ENCODE peak calls at places on chromosome 18, in five cellular contexts. One of them, this sample, is unnamed.

GRCh38 chr18:9824474-9824832 is 61.3 kb upstream of the TXNDC2 start:
- DNase-seq in fibroblast of lung: peak
- DNase-seq in PC-9: no peak
- DNase-seq in OCI-LY7: no peak
- DNase-seq in GM23248: peak
- DNase-seq in this sample: peak

GRCh38 chr18:11752116-11752911 is 63.2 kb downstream of the GNAL start:
- DNase-seq in fibroblast of lung: peak
- DNase-seq in PC-9: no peak
- DNase-seq in OCI-LY7: no peak
- DNase-seq in GM23248: peak
- DNase-seq in this sample: peak

GRCh38 chr18:45255142-45255890 is 360.0 kb upstream of the SLC14A2 start:
- DNase-seq in fibroblast of lung: peak
- DNase-seq in PC-9: no peak
- DNase-seq in OCI-LY7: no peak
- DNase-seq in GM23248: peak
- DNase-seq in this sample: peak

GRCh38 chr18:4236940-4237686 is 218.0 kb downstream of the DLGAP1 start:
- DNase-seq in fibroblast of lung: no peak
- DNase-seq in PC-9: no peak
- DNase-seq in OCI-LY7: no peak
- DNase-seq in GM23248: no peak
- DNase-seq in this sample: no peak

GRCh38 chr18:75279381-75279780 is 68.8 kb downstream of the TSHZ1 start:
- DNase-seq in fibroblast of lung: no peak
- DNase-seq in PC-9: no peak
- DNase-seq in OCI-LY7: no peak
- DNase-seq in GM23248: no peak
- DNase-seq in this sample: no peak

GRCh38 chr18:79395761-79396404 is at the start of gene NFATC1:
- DNase-seq in fibroblast of lung: peak
- DNase-seq in PC-9: no peak
- DNase-seq in OCI-LY7: peak
- DNase-seq in GM23248: peak
- DNase-seq in this sample: peak

GRCh38 chr18:58788971-58789797 is 75.5 kb upstream of the ZNF532 start:
- DNase-seq in fibroblast of lung: peak
- DNase-seq in PC-9: peak
- DNase-seq in OCI-LY7: no peak
- DNase-seq in GM23248: peak
- DNase-seq in this sample: peak

GRCh38 chr18:8084160-8084559 is 517.0 kb downstream of the PTPRM start:
- DNase-seq in fibroblast of lung: peak
- DNase-seq in PC-9: no peak
- DNase-seq in OCI-LY7: peak
- DNase-seq in GM23248: peak
- DNase-seq in this sample: peak

GRCh38 chr18:36688020-36688965 is 140.5 kb downstream of the TPGS2 start:
- DNase-seq in fibroblast of lung: peak
- DNase-seq in PC-9: peak
- DNase-seq in OCI-LY7: peak
- DNase-seq in GM23248: peak
- DNase-seq in this sample: peak

GRCh38 chr18:50711401-50711800 is 108.4 kb downstream of the MRO start:
- DNase-seq in fibroblast of lung: no peak
- DNase-seq in PC-9: no peak
- DNase-seq in OCI-LY7: no peak
- DNase-seq in GM23248: no peak
- DNase-seq in this sample: no peak

GRCh38 chr18:25278415-25278814 is 73.6 kb downstream of the ZNF521 start:
- DNase-seq in fibroblast of lung: peak
- DNase-seq in PC-9: no peak
- DNase-seq in OCI-LY7: no peak
- DNase-seq in GM23248: no peak
- DNase-seq in this sample: peak

GRCh38 chr18:55907352-55908045 is 319.5 kb upstream of the TCF4 start:
- DNase-seq in fibroblast of lung: peak
- DNase-seq in PC-9: no peak
- DNase-seq in OCI-LY7: no peak
- DNase-seq in GM23248: peak
- DNase-seq in this sample: no peak

GRCh38 chr18:69882965-69883668 is 64.6 kb downstream of the CD226 start:
- DNase-seq in fibroblast of lung: no peak
- DNase-seq in PC-9: no peak
- DNase-seq in OCI-LY7: peak
- DNase-seq in GM23248: peak
- DNase-seq in this sample: no peak

GRCh38 chr18:59049726-59050660 is 89.7 kb upstream of the SEC11C start:
- DNase-seq in fibroblast of lung: no peak
- DNase-seq in PC-9: no peak
- DNase-seq in OCI-LY7: no peak
- DNase-seq in GM23248: no peak
- DNase-seq in this sample: no peak

GRCh38 chr18:13366541-13366940 is 148.0 kb downstream of the LDLRAD4 start:
- DNase-seq in fibroblast of lung: no peak
- DNase-seq in PC-9: no peak
- DNase-seq in OCI-LY7: no peak
- DNase-seq in GM23248: no peak
- DNase-seq in this sample: no peak

GRCh38 chr18:11995445-11996189 is 14.3 kb downstream of the IMPA2 start:
- DNase-seq in fibroblast of lung: peak
- DNase-seq in PC-9: peak
- DNase-seq in OCI-LY7: peak
- DNase-seq in GM23248: peak
- DNase-seq in this sample: peak

GRCh38 chr18:68847219-68847860 is 49.5 kb downstream of the CCDC102B start:
- DNase-seq in fibroblast of lung: peak
- DNase-seq in PC-9: peak
- DNase-seq in OCI-LY7: peak
- DNase-seq in GM23248: peak
- DNase-seq in this sample: peak

GRCh38 chr18:35481960-35482366 is 15.8 kb downstream of the INO80C start:
- DNase-seq in fibroblast of lung: no peak
- DNase-seq in PC-9: no peak
- DNase-seq in OCI-LY7: no peak
- DNase-seq in GM23248: no peak
- DNase-seq in this sample: no peak

GRCh38 chr18:69935319-69936190 is 12.1 kb downstream of the CD226 start:
- DNase-seq in fibroblast of lung: no peak
- DNase-seq in PC-9: no peak
- DNase-seq in OCI-LY7: no peak
- DNase-seq in GM23248: peak
- DNase-seq in this sample: no peak

GRCh38 chr18:35490894-35491688 is 6.7 kb downstream of the INO80C start:
- DNase-seq in fibroblast of lung: no peak
- DNase-seq in PC-9: no peak
- DNase-seq in OCI-LY7: no peak
- DNase-seq in GM23248: no peak
- DNase-seq in this sample: no peak

GRCh38 chr18:13242797-13243196 is 24.2 kb downstream of the LDLRAD4 start:
- DNase-seq in fibroblast of lung: no peak
- DNase-seq in PC-9: no peak
- DNase-seq in OCI-LY7: no peak
- DNase-seq in GM23248: no peak
- DNase-seq in this sample: no peak

GRCh38 chr18:58784601-58785137 is 80.0 kb upstream of the ZNF532 start:
- DNase-seq in fibroblast of lung: no peak
- DNase-seq in PC-9: no peak
- DNase-seq in OCI-LY7: no peak
- DNase-seq in GM23248: no peak
- DNase-seq in this sample: peak

GRCh38 chr18:136433-136832 is 21.9 kb upstream of the USP14 start:
- DNase-seq in fibroblast of lung: no peak
- DNase-seq in PC-9: no peak
- DNase-seq in OCI-LY7: peak
- DNase-seq in GM23248: no peak
- DNase-seq in this sample: no peak

GRCh38 chr18:47418746-47419145 is 167.3 kb upstream of the SKOR2 start:
- DNase-seq in fibroblast of lung: no peak
- DNase-seq in PC-9: no peak
- DNase-seq in OCI-LY7: no peak
- DNase-seq in GM23248: peak
- DNase-seq in this sample: peak

GRCh38 chr18:50878345-50879301 is at the start of gene ME2:
- DNase-seq in fibroblast of lung: peak
- DNase-seq in PC-9: peak
- DNase-seq in OCI-LY7: peak
- DNase-seq in GM23248: peak
- DNase-seq in this sample: peak

GRCh38 chr18:58952871-58953270 is 88.2 kb downstream of the ZNF532 start:
- DNase-seq in fibroblast of lung: no peak
- DNase-seq in PC-9: no peak
- DNase-seq in OCI-LY7: no peak
- DNase-seq in GM23248: no peak
- DNase-seq in this sample: no peak

GRCh38 chr18:65750421-65751144 is at the start of gene CDH7:
- DNase-seq in fibroblast of lung: no peak
- DNase-seq in PC-9: no peak
- DNase-seq in OCI-LY7: no peak
- DNase-seq in GM23248: no peak
- DNase-seq in this sample: peak

GRCh38 chr18:7596133-7596532 is 29.0 kb downstream of the PTPRM start:
- DNase-seq in fibroblast of lung: no peak
- DNase-seq in PC-9: no peak
- DNase-seq in OCI-LY7: no peak
- DNase-seq in GM23248: peak
- DNase-seq in this sample: peak

GRCh38 chr18:46364048-46364447 is 259.9 kb downstream of the HAUS1 start:
- DNase-seq in fibroblast of lung: no peak
- DNase-seq in PC-9: no peak
- DNase-seq in OCI-LY7: no peak
- DNase-seq in GM23248: no peak
- DNase-seq in this sample: no peak

GRCh38 chr18:58787750-58788149 is 76.9 kb upstream of the ZNF532 start:
- DNase-seq in fibroblast of lung: no peak
- DNase-seq in PC-9: no peak
- DNase-seq in OCI-LY7: no peak
- DNase-seq in GM23248: no peak
- DNase-seq in this sample: no peak

GRCh38 chr18:26422472-26423162 is 125.7 kb downstream of the KCTD1 start:
- DNase-seq in fibroblast of lung: no peak
- DNase-seq in PC-9: no peak
- DNase-seq in OCI-LY7: no peak
- DNase-seq in GM23248: no peak
- DNase-seq in this sample: no peak
- H2AFZ ChIP-seq in fibroblast of lung: no peak
- H2AFZ ChIP-seq in PC-9: no peak
- H2AFZ ChIP-seq in OCI-LY7: no peak
- H2AFZ ChIP-seq in GM23248: no peak
- H2AFZ ChIP-seq in this sample: no peak

GRCh38 chr18:22043837-22044236 is 125.6 kb upstream of the GATA6 start:
- DNase-seq in fibroblast of lung: no peak
- DNase-seq in PC-9: no peak
- DNase-seq in OCI-LY7: no peak
- DNase-seq in GM23248: no peak
- DNase-seq in this sample: no peak
- H3K27ac ChIP-seq in fibroblast of lung: no peak
- H3K27ac ChIP-seq in PC-9: no peak
- H3K27ac ChIP-seq in OCI-LY7: no peak
- H3K27ac ChIP-seq in GM23248: no peak
- H3K27ac ChIP-seq in this sample: no peak

DNA sequence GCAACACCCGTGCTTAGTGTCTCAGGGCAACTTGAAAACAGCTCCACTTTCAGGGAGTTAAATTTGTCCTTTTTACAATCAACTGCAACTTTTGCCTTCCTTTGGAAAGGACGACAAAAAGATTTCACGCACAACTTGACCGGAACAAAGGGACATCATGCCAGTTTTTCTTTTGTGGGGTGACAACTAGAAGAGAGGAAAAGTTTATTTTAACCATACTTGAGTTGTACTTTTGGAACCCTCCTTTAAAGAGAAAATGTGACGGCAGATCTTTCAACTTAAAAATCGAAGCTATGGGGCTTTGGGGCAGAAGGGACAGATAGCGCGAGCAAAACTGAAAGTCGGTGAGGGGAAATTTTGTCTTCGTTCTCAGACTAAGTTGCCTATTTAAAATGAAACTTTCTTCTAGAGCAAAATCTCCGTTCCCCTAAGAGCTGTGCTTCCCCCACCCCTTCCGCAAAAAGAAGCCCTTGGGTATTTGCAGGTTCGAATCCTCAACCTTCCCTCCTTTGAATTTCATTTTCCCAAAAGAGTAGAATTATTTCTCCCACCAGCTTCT is 5.5 kb upstream of the ONECUT2 start:
- DNase-seq in fibroblast of lung: peak
- DNase-seq in PC-9: no peak
- DNase-seq in OCI-LY7: no peak
- DNase-seq in GM23248: no peak
- DNase-seq in this sample: no peak
- H3K4me2 ChIP-seq in fibroblast of lung: no peak
- H3K4me2 ChIP-seq in PC-9: no peak
- H3K4me2 ChIP-seq in OCI-LY7: no peak
- H3K4me2 ChIP-seq in GM23248: no peak
- H3K4me2 ChIP-seq in this sample: peak

DNA sequence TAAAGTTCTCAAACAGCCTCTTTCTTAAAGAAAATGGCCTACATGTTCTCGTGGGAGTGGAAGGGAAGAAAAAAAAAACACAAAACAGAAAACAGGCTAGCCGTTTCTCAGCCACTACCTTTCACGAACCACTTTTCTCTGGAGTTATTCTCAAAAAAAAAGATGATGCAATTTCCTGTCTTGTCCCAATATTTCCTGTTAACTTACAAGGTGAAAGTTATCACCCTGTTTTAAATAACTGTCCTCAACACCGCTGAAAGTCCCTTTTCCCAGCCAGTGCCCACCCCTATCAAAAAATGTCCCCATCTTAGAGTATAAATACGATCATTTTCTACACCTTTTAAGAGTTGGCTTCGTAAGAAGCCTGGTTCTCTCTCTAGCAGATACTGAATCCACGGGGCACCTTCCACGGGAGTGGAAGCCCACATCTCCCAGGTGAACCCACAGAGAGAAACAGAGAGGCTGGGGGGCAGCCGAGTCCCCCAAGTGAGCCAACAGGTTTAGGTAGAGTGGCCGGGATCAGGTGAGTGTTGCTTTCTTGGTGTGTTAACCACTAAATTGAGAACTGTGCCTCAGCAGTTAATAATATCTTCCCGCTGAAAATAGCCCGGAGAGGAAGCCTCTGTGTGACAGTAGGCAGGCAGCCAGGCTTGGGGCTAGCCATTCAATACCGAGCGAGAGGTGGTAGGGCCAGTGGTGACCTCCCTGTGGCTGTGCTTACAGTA is 15.9 kb downstream of the SMAD7 start:
- DNase-seq in fibroblast of lung: peak
- DNase-seq in PC-9: no peak
- DNase-seq in OCI-LY7: peak
- DNase-seq in GM23248: peak
- DNase-seq in this sample: peak
- H2AFZ ChIP-seq in fibroblast of lung: no peak
- H2AFZ ChIP-seq in PC-9: no peak
- H2AFZ ChIP-seq in OCI-LY7: no peak
- H2AFZ ChIP-seq in GM23248: no peak
- H2AFZ ChIP-seq in this sample: no peak

This sample was measured in mesenchymal stem cell.